ENCODE peak calls at places on chromosomes 7 and 10, in four cellular contexts. One of them, this sample, is unnamed.

GRCh38 chr10:127899766-127900382 is 7.0 kb upstream of the PTPRE start:
- DNase-seq in HCT116: no peak
- DNase-seq in K562: no peak
- DNase-seq in HepG2: no peak
- DNase-seq in this sample: no peak

GRCh38 chr10:74760042-74760979 is 66.1 kb upstream of the KAT6B start:
- DNase-seq in HCT116: no peak
- DNase-seq in K562: no peak
- DNase-seq in HepG2: peak
- DNase-seq in this sample: no peak

GRCh38 chr10:62071846-62072281 is 170.4 kb downstream of the ARID5B start:
- DNase-seq in HCT116: no peak
- DNase-seq in K562: no peak
- DNase-seq in HepG2: no peak
- DNase-seq in this sample: no peak

GRCh38 chr10:29969255-29970011 is 90.0 kb downstream of the JCAD start:
- DNase-seq in HCT116: no peak
- DNase-seq in K562: no peak
- DNase-seq in HepG2: no peak
- DNase-seq in this sample: no peak

GRCh38 chr7:96250776-96251361 is 71.0 kb downstream of the SLC25A13 start:
- DNase-seq in HCT116: no peak
- DNase-seq in K562: no peak
- DNase-seq in HepG2: no peak
- DNase-seq in this sample: no peak

GRCh38 chr10:44153901-44154670 is 230.8 kb downstream of the CXCL12 start:
- DNase-seq in HCT116: no peak
- DNase-seq in K562: no peak
- DNase-seq in HepG2: no peak
- DNase-seq in this sample: no peak

GRCh38 chr10:21675157-21675796 is 141.2 kb downstream of the MLLT10 start:
- DNase-seq in HCT116: peak
- DNase-seq in K562: peak
- DNase-seq in HepG2: peak
- DNase-seq in this sample: peak

GRCh38 chr10:23081891-23082290 is 13.5 kb upstream of the MSRB2 start:
- DNase-seq in HCT116: peak
- DNase-seq in K562: no peak
- DNase-seq in HepG2: peak
- DNase-seq in this sample: no peak

GRCh38 chr10:1736180-1736971 is 949 bp downstream of the ADARB2 start:
- DNase-seq in HCT116: no peak
- DNase-seq in K562: no peak
- DNase-seq in HepG2: no peak
- DNase-seq in this sample: no peak

GRCh38 chr10:74094231-74094630 is 56.4 kb downstream of the AP3M1 start:
- DNase-seq in HCT116: no peak
- DNase-seq in K562: no peak
- DNase-seq in HepG2: no peak
- DNase-seq in this sample: no peak

GRCh38 chr7:50352282-50352681 is 47.8 kb downstream of the IKZF1 start:
- DNase-seq in HCT116: no peak
- DNase-seq in K562: no peak
- DNase-seq in HepG2: no peak
- DNase-seq in this sample: no peak

GRCh38 chr7:155001756-155002410 is 1.0 kb downstream of the PAXIP1 start:
- DNase-seq in HCT116: no peak
- DNase-seq in K562: peak
- DNase-seq in HepG2: no peak
- DNase-seq in this sample: no peak

GRCh38 chr7:4714161-4714700 is 32.1 kb downstream of the FOXK1 start:
- DNase-seq in HCT116: no peak
- DNase-seq in K562: no peak
- DNase-seq in HepG2: no peak
- DNase-seq in this sample: no peak

GRCh38 chr10:88793747-88794299 is 8.7 kb upstream of the LIPM start:
- DNase-seq in HCT116: no peak
- DNase-seq in K562: no peak
- DNase-seq in HepG2: no peak
- DNase-seq in this sample: no peak

GRCh38 chr10:118818621-118819221 is 64.0 kb upstream of the CACUL1 start:
- DNase-seq in HCT116: no peak
- DNase-seq in K562: no peak
- DNase-seq in HepG2: no peak
- DNase-seq in this sample: no peak

GRCh38 chr10:126972622-126973414 is 67.6 kb downstream of the DOCK1 start:
- DNase-seq in HCT116: no peak
- DNase-seq in K562: no peak
- DNase-seq in HepG2: peak
- DNase-seq in this sample: no peak

GRCh38 chr7:128019330-128019729 is 11.9 kb downstream of the LRRC4 start:
- DNase-seq in HCT116: no peak
- DNase-seq in K562: no peak
- DNase-seq in HepG2: no peak
- DNase-seq in this sample: no peak

GRCh38 chr10:16776896-16777295 is 40.3 kb downstream of the RSU1 start:
- DNase-seq in HCT116: no peak
- DNase-seq in K562: no peak
- DNase-seq in HepG2: no peak
- DNase-seq in this sample: no peak

GRCh38 chr7:48259463-48260280 is 88.4 kb downstream of the ABCA13 start:
- DNase-seq in HCT116: no peak
- DNase-seq in K562: no peak
- DNase-seq in HepG2: no peak
- DNase-seq in this sample: no peak

GRCh38 chr7:1664711-1665591 is 5.1 kb upstream of the ELFN1 start:
- DNase-seq in HCT116: peak
- DNase-seq in K562: peak
- DNase-seq in HepG2: peak
- DNase-seq in this sample: no peak

GRCh38 chr10:46253076-46254006 is 33.5 kb upstream of the ANTXRL start:
- DNase-seq in HCT116: no peak
- DNase-seq in K562: no peak
- DNase-seq in HepG2: no peak
- DNase-seq in this sample: no peak

GRCh38 chr10:71975891-71976725 is 11.9 kb downstream of the CHST3 start:
- DNase-seq in HCT116: peak
- DNase-seq in K562: no peak
- DNase-seq in HepG2: no peak
- DNase-seq in this sample: peak

GRCh38 chr10:48518926-48519730 is 85.7 kb downstream of the ARHGAP22 start:
- DNase-seq in HCT116: no peak
- DNase-seq in K562: no peak
- DNase-seq in HepG2: no peak
- DNase-seq in this sample: no peak

GRCh38 chr7:34875481-34875880 is 161.8 kb downstream of the DPY19L1 start:
- DNase-seq in HCT116: no peak
- DNase-seq in K562: no peak
- DNase-seq in HepG2: no peak
- DNase-seq in this sample: no peak

GRCh38 chr10:112374724-112375541 is 1.0 kb downstream of the ACSL5 start:
- DNase-seq in HCT116: peak
- DNase-seq in K562: no peak
- DNase-seq in HepG2: peak
- DNase-seq in this sample: no peak

GRCh38 chr7:106421181-106421762 is 136.5 kb upstream of the NAMPT start:
- DNase-seq in HCT116: no peak
- DNase-seq in K562: no peak
- DNase-seq in HepG2: no peak
- DNase-seq in this sample: no peak

GRCh38 chr10:24642921-24643678 is 80.6 kb downstream of the ARHGAP21 start:
- DNase-seq in HCT116: peak
- DNase-seq in K562: peak
- DNase-seq in HepG2: peak
- DNase-seq in this sample: peak

DNA sequence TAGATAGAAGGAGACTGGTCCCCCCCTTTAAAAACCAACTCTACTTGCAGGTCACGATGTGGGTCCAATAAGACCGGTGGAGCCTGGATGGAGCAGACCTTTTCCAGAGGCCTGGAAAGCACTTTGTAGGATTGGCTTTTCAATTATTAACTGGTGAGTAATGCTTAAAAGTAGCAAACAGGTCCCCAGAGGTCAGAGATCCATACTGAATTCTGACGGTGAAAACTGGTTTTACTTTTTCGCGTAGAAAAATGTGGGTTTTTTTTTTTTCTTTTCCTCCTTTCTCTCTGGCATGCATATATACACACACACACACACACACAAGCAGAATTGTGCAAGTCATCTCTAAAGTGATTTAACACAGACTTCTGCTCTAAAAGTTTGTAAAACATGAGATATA is 75.0 kb upstream of the OGDHL start:
- DNase-seq in HCT116: no peak
- DNase-seq in K562: no peak
- DNase-seq in HepG2: peak
- DNase-seq in this sample: no peak
- TF ChIP-seq TCF7L2 in HCT116: no peak
- TF ChIP-seq TCF7L2 in K562: no peak
- TF ChIP-seq TCF7L2 in HepG2: no peak
- TF ChIP-seq TCF7L2 in this sample: no peak

DNA sequence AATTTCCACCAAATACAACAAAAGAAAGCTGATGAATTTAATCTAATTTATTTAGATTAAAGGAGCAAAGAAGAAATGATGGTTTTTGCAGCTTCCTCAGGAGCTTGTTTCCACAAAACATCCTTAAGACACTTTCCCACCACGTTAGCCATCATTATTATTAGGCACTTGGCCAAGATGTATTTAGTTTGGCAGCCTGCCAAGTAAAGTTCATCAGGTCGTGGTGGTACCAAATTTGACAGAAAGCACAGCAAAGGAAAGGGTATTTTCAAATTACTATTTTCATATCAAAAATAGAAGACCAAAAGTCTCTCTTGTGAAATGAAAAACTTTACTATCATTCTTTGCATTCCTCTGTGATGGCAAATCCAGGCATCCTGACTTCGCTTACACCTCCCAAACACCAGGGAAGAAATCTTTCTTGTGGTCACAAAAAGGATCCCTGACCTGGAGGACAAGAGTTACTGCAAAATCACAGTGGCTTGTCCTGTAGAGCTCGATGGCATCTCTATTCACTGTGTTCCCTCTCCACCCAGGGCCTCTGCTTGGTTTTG is 123.1 kb upstream of the INHBA start:
- DNase-seq in HCT116: no peak
- DNase-seq in K562: no peak
- DNase-seq in HepG2: no peak
- DNase-seq in this sample: no peak
- TF ChIP-seq TCF7L2 in HCT116: no peak
- TF ChIP-seq TCF7L2 in K562: no peak
- TF ChIP-seq TCF7L2 in HepG2: no peak
- TF ChIP-seq TCF7L2 in this sample: no peak

DNA sequence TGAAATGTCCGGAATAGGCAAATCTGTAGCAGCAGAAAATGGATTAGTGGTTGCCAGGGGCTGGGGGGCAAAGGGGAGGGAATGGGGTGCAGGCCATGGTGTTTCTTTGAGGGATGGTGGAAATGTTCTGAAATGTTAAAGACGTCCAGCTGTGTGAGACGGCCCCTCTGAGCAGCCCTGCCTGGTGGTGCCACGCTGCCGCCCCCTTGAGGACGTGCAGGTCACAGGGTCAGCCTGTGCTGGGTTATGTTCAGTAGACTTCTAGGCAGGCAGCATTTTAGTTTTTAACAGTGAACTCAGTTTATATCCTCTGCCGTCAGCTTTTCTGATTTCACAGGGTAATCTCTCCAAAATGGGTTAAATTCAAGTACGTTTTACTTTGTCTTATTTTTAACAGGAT is 9.4 kb downstream of the NUB1 start:
- DNase-seq in HCT116: no peak
- DNase-seq in K562: peak
- DNase-seq in HepG2: no peak
- DNase-seq in this sample: no peak
- TF ChIP-seq TCF7L2 in HCT116: no peak
- TF ChIP-seq TCF7L2 in K562: no peak
- TF ChIP-seq TCF7L2 in HepG2: no peak
- TF ChIP-seq TCF7L2 in this sample: no peak

GRCh38 chr10:60644436-60645130 is 133.7 kb upstream of the CDK1 start:
- DNase-seq in HCT116: no peak
- DNase-seq in K562: no peak
- DNase-seq in HepG2: no peak
- DNase-seq in this sample: no peak

GRCh38 chr10:60649485-60650271 is 128.6 kb upstream of the CDK1 start:
- DNase-seq in HCT116: no peak
- DNase-seq in K562: no peak
- DNase-seq in HepG2: no peak
- DNase-seq in this sample: no peak

GRCh38 chr10:60645928-60646433 is 132.3 kb upstream of the CDK1 start:
- DNase-seq in HCT116: no peak
- DNase-seq in K562: no peak
- DNase-seq in HepG2: no peak
- DNase-seq in this sample: no peak

GRCh38 chr10:60648761-60649160 is 129.5 kb upstream of the CDK1 start:
- DNase-seq in HCT116: no peak
- DNase-seq in K562: no peak
- DNase-seq in HepG2: no peak
- DNase-seq in this sample: no peak

GRCh38 chr10:60646966-60647796 is 131.1 kb upstream of the CDK1 start:
- DNase-seq in HCT116: peak
- DNase-seq in K562: peak
- DNase-seq in HepG2: peak
- DNase-seq in this sample: peak
- TF ChIP-seq TCF7L2 in HCT116: no peak
- TF ChIP-seq TCF7L2 in K562: no peak
- TF ChIP-seq TCF7L2 in HepG2: no peak
- TF ChIP-seq TCF7L2 in this sample: no peak

DNA sequence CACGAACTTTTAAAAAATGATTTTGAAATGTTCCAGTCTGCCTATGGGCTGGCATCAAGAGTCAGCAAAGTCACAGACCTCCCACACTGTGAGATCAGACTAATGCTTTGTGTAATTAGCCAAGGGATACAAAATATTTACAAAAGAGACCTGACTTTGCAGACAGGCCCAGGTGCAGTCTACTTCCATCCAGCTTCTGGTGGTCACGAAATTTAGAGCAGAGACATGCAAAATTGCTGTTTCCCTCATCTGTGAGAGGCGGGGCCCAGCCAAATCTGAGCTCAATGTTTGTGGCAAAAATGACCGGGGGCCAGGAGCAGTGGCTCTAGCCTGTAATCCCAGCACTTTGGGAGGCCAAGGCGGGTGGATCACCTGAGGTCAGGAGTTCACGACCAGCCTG is 82.5 kb upstream of the PITRM1 start:
- DNase-seq in HCT116: no peak
- DNase-seq in K562: no peak
- DNase-seq in HepG2: no peak
- DNase-seq in this sample: no peak
- TF ChIP-seq TCF7L2 in HCT116: no peak
- TF ChIP-seq TCF7L2 in K562: no peak
- TF ChIP-seq TCF7L2 in HepG2: no peak
- TF ChIP-seq TCF7L2 in this sample: no peak

GRCh38 chr7:81767883-81768282 is 2.0 kb downstream of the HGF start:
- DNase-seq in HCT116: no peak
- DNase-seq in K562: no peak
- DNase-seq in HepG2: no peak
- DNase-seq in this sample: no peak
- TF ChIP-seq TCF7L2 in HCT116: no peak
- TF ChIP-seq TCF7L2 in K562: no peak
- TF ChIP-seq TCF7L2 in HepG2: no peak
- TF ChIP-seq TCF7L2 in this sample: no peak